ENCODE peak calls at places on chromosomes 3 and 15, in seven cellular contexts. Q is activated gamma-delta T cell; P is CD8-positive, alpha-beta T cell; N is activated CD4-positive, alpha-beta T cell treated with anti-CD3 and anti-CD28 coated beads for 1 hour; D is naive thymus-derived CD8-positive, alpha-beta T cell; O is heart right ventricle; Y is iris pigment epithelial cell. F is an unnamed sample.

GRCh38 chr3:150269526-150269925 is 138.6 kb upstream of the TSC22D2 start:
- DNase-seq in D (no peak), O (no peak), N (no peak), Q (no peak), P (no peak), Y (no peak), F (no peak)

GRCh38 chr15:39403674-39404117 is 177.2 kb upstream of the THBS1 start:
- DNase-seq in Q (no peak), D (no peak), O (no peak), Y (peak), P (no peak), N (no peak), F (no peak)

GRCh38 chr3:177946515-177946914 is 589.7 kb upstream of the KCNMB2 start:
- DNase-seq in Q (no peak), D (no peak), P (no peak), Y (peak), O (no peak), N (no peak), F (no peak)

GRCh38 chr3:171011109-171011508 is 15.4 kb downstream of the SLC2A2 start:
- DNase-seq in N (no peak), Y (no peak), O (no peak), P (no peak), D (no peak), Q (no peak), F (no peak)

GRCh38 chr3:58164916-58165821 is 45.6 kb downstream of the DNASE1L3 start:
- DNase-seq in P (no peak), O (no peak), Y (no peak), N (no peak), Q (no peak), D (no peak), F (no peak)

GRCh38 chr15:60673918-60674558 is 195.1 kb upstream of the ICE2 start:
- DNase-seq in O (peak), D (no peak), P (no peak), Y (peak), Q (no peak), N (peak), F (no peak)

GRCh38 chr3:44584646-44585501 is at the start of gene ZNF660:
- DNase-seq in P (no peak), Q (no peak), Y (peak), N (no peak), O (peak), D (no peak), F (peak)

GRCh38 chr3:59913645-59914044 is 863.8 kb upstream of the CFAP20DC start:
- DNase-seq in N (no peak), O (no peak), Q (no peak), P (no peak), Y (no peak), D (no peak), F (no peak)

GRCh38 chr15:74857082-74857655 is 14.2 kb upstream of the ULK3 start:
- DNase-seq in P (no peak), O (no peak), N (no peak), Q (no peak), Y (no peak), D (no peak), F (peak)

GRCh38 chr15:82750831-82751181 is 41.1 kb upstream of the AP3B2 start:
- DNase-seq in O (no peak), Y (peak), P (no peak), Q (no peak), N (no peak), D (no peak), F (peak)

GRCh38 chr15:82648257-82649103 is 1.3 kb upstream of the CPEB1 start:
- DNase-seq in N (no peak), O (no peak), D (no peak), Y (no peak), P (no peak), Q (no peak), F (no peak)

GRCh38 chr3:42428830-42429229 is 18.4 kb upstream of the LYZL4 start:
- DNase-seq in Y (no peak), O (no peak), N (no peak), P (no peak), Q (no peak), D (no peak), F (no peak)

GRCh38 chr3:64349531-64349930 is 124.3 kb upstream of the PRICKLE2 start:
- DNase-seq in P (no peak), D (no peak), Q (no peak), O (no peak), N (no peak), Y (no peak), F (no peak)

GRCh38 chr3:158260392-158260791 is 150.5 kb downstream of the RSRC1 start:
- DNase-seq in N (no peak), D (no peak), O (no peak), P (no peak), Q (no peak), Y (no peak), F (no peak)

GRCh38 chr3:27880969-27881892 is 159.1 kb upstream of the EOMES start:
- DNase-seq in O (no peak), N (no peak), D (peak), Y (no peak), P (peak), Q (no peak), F (no peak)

GRCh38 chr3:76131396-76132153 is 346.2 kb upstream of the ZNF717 start:
- DNase-seq in P (no peak), Y (peak), O (no peak), Q (no peak), N (no peak), D (no peak), F (no peak)

GRCh38 chr3:112512320-112512719 is 13.0 kb upstream of the BTLA start:
- DNase-seq in P (no peak), O (no peak), Y (no peak), Q (no peak), N (no peak), D (no peak), F (no peak)

F was measured in mucosa of descending colon.